ENCODE peak calls at places on chromosomes 16 and 17, in five cellular contexts. One of them, this sample, is unnamed.

GRCh38 chr17:41223821-41224220 is 2.6 kb upstream of the KRTAP9-2 start:
- DNase-seq in CD8-positive, alpha-beta T cell: no peak
- DNase-seq in coronary artery: no peak
- DNase-seq in kidney: no peak
- DNase-seq in dorsolateral prefrontal cortex: no peak
- DNase-seq in this sample: no peak

GRCh38 chr17:11645426-11645825 is 47.2 kb downstream of the DNAH9 start:
- DNase-seq in CD8-positive, alpha-beta T cell: no peak
- DNase-seq in coronary artery: no peak
- DNase-seq in kidney: no peak
- DNase-seq in dorsolateral prefrontal cortex: no peak
- DNase-seq in this sample: no peak

GRCh38 chr17:954431-955164 is 25.0 kb downstream of the NXN start:
- DNase-seq in CD8-positive, alpha-beta T cell: no peak
- DNase-seq in coronary artery: no peak
- DNase-seq in kidney: peak
- DNase-seq in dorsolateral prefrontal cortex: no peak
- DNase-seq in this sample: no peak

GRCh38 chr16:84104231-84104630 is 12.5 kb downstream of the MBTPS1 start:
- DNase-seq in CD8-positive, alpha-beta T cell: no peak
- DNase-seq in coronary artery: no peak
- DNase-seq in kidney: no peak
- DNase-seq in dorsolateral prefrontal cortex: no peak
- DNase-seq in this sample: no peak

GRCh38 chr17:35368086-35368824 is 5.2 kb downstream of the SLFN11 start:
- DNase-seq in CD8-positive, alpha-beta T cell: no peak
- DNase-seq in coronary artery: no peak
- DNase-seq in kidney: no peak
- DNase-seq in dorsolateral prefrontal cortex: no peak
- DNase-seq in this sample: no peak

GRCh38 chr17:2054262-2054739 is 602 bp upstream of the HIC1 start:
- DNase-seq in CD8-positive, alpha-beta T cell: peak
- DNase-seq in coronary artery: no peak
- DNase-seq in kidney: peak
- DNase-seq in dorsolateral prefrontal cortex: no peak
- DNase-seq in this sample: peak

GRCh38 chr17:40538019-40538935 is 27.0 kb downstream of the CCR7 start:
- DNase-seq in CD8-positive, alpha-beta T cell: no peak
- DNase-seq in coronary artery: no peak
- DNase-seq in kidney: peak
- DNase-seq in dorsolateral prefrontal cortex: no peak
- DNase-seq in this sample: no peak

GRCh38 chr17:50863221-50863843 is 2.8 kb downstream of the TOB1 start:
- DNase-seq in CD8-positive, alpha-beta T cell: peak
- DNase-seq in coronary artery: no peak
- DNase-seq in kidney: no peak
- DNase-seq in dorsolateral prefrontal cortex: peak
- DNase-seq in this sample: peak

GRCh38 chr17:28426081-28426519 is 20.1 kb upstream of the SLC46A1 start:
- DNase-seq in CD8-positive, alpha-beta T cell: no peak
- DNase-seq in coronary artery: peak
- DNase-seq in kidney: no peak
- DNase-seq in dorsolateral prefrontal cortex: no peak
- DNase-seq in this sample: peak

GRCh38 chr16:48596326-48596725 is 13.7 kb downstream of the N4BP1 start:
- DNase-seq in CD8-positive, alpha-beta T cell: peak
- DNase-seq in coronary artery: no peak
- DNase-seq in kidney: no peak
- DNase-seq in dorsolateral prefrontal cortex: no peak
- DNase-seq in this sample: no peak

GRCh38 chr16:31382485-31383161 is 10.5 kb upstream of the ITGAD start:
- DNase-seq in CD8-positive, alpha-beta T cell: peak
- DNase-seq in coronary artery: no peak
- DNase-seq in kidney: no peak
- DNase-seq in dorsolateral prefrontal cortex: no peak
- DNase-seq in this sample: peak

GRCh38 chr16:66008136-66008535 is 358.4 kb upstream of the CDH5 start:
- DNase-seq in CD8-positive, alpha-beta T cell: no peak
- DNase-seq in coronary artery: no peak
- DNase-seq in kidney: no peak
- DNase-seq in dorsolateral prefrontal cortex: no peak
- DNase-seq in this sample: no peak

GRCh38 chr16:1030381-1030901 is 42.1 kb upstream of the SSTR5 start:
- DNase-seq in CD8-positive, alpha-beta T cell: no peak
- DNase-seq in coronary artery: no peak
- DNase-seq in kidney: no peak
- DNase-seq in dorsolateral prefrontal cortex: no peak
- DNase-seq in this sample: no peak

GRCh38 chr17:48625502-48626201 is 506 bp downstream of the HOXB9 start:
- DNase-seq in CD8-positive, alpha-beta T cell: peak
- DNase-seq in coronary artery: no peak
- DNase-seq in kidney: peak
- DNase-seq in dorsolateral prefrontal cortex: no peak
- DNase-seq in this sample: peak

GRCh38 chr17:28547623-28548416 is 4.6 kb downstream of the UNC119 start:
- DNase-seq in CD8-positive, alpha-beta T cell: peak
- DNase-seq in coronary artery: no peak
- DNase-seq in kidney: peak
- DNase-seq in dorsolateral prefrontal cortex: peak
- DNase-seq in this sample: peak

GRCh38 chr17:45170280-45170975 is 8.8 kb downstream of the HEXIM2 start:
- DNase-seq in CD8-positive, alpha-beta T cell: no peak
- DNase-seq in coronary artery: no peak
- DNase-seq in kidney: peak
- DNase-seq in dorsolateral prefrontal cortex: no peak
- DNase-seq in this sample: no peak

GRCh38 chr17:78924481-78925151 is 571 bp downstream of the TIMP2 start:
- DNase-seq in CD8-positive, alpha-beta T cell: no peak
- DNase-seq in coronary artery: no peak
- DNase-seq in kidney: peak
- DNase-seq in dorsolateral prefrontal cortex: no peak
- DNase-seq in this sample: no peak

GRCh38 chr17:46851029-46851741 is at the start of gene WNT9B:
- DNase-seq in CD8-positive, alpha-beta T cell: peak
- DNase-seq in coronary artery: no peak
- DNase-seq in kidney: peak
- DNase-seq in dorsolateral prefrontal cortex: no peak
- DNase-seq in this sample: peak

GRCh38 chr16:57871457-57871856 is 69.2 kb upstream of the KIFC3 start:
- DNase-seq in CD8-positive, alpha-beta T cell: no peak
- DNase-seq in coronary artery: no peak
- DNase-seq in kidney: no peak
- DNase-seq in dorsolateral prefrontal cortex: no peak
- DNase-seq in this sample: no peak

GRCh38 chr16:57870753-57871454 is 68.6 kb upstream of the KIFC3 start:
- DNase-seq in CD8-positive, alpha-beta T cell: no peak
- DNase-seq in coronary artery: no peak
- DNase-seq in kidney: no peak
- DNase-seq in dorsolateral prefrontal cortex: no peak
- DNase-seq in this sample: no peak

GRCh38 chr16:57876210-57876609 is 73.9 kb upstream of the KIFC3 start:
- DNase-seq in CD8-positive, alpha-beta T cell: no peak
- DNase-seq in coronary artery: no peak
- DNase-seq in kidney: no peak
- DNase-seq in dorsolateral prefrontal cortex: no peak
- DNase-seq in this sample: no peak

GRCh38 chr16:57875347-57875746 is 73.1 kb upstream of the KIFC3 start:
- DNase-seq in CD8-positive, alpha-beta T cell: no peak
- DNase-seq in coronary artery: no peak
- DNase-seq in kidney: no peak
- DNase-seq in dorsolateral prefrontal cortex: no peak
- DNase-seq in this sample: no peak

GRCh38 chr16:57873218-57873617 is 70.9 kb upstream of the KIFC3 start:
- DNase-seq in CD8-positive, alpha-beta T cell: no peak
- DNase-seq in coronary artery: peak
- DNase-seq in kidney: no peak
- DNase-seq in dorsolateral prefrontal cortex: no peak
- DNase-seq in this sample: no peak
- H3K4me3 ChIP-seq in CD8-positive, alpha-beta T cell: no peak
- H3K4me3 ChIP-seq in coronary artery: no peak
- H3K4me3 ChIP-seq in kidney: no peak
- H3K4me3 ChIP-seq in dorsolateral prefrontal cortex: no peak
- H3K4me3 ChIP-seq in this sample: no peak

DNA sequence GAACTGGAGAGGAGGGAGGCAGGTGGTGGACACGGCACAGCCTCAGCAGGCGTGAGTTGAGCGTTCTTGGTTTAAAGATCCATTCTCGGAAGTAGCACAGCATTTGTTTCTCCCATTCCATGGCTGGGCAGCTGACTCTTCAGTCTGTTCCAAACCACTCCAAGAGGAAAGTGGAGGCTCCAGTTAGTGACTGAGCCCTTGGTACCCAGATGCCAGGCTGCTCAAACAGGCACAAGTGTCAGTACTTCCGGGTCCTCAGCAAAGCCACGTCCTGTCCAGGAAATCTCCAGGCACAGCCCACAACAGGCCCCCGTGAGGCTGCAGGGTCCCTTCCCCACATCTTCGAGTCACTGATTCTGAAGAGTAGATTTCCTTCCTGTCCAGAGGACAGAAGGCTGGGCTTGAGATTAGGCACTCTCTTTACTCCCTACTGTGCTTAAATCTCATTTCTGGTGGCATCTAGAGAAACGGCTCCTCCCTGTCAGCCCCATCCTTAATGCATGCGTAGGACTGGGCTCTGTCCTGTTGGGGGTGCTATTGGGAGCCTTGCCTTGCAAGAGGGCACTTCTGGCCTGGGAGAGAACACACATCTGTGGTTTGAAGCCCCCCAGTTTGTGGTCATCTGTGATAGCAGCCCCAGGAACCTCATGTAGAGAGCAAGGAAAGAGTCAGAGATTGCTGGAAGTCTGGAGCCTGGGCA is 39.7 kb upstream of the NAT9 start:
- DNase-seq in CD8-positive, alpha-beta T cell: no peak
- DNase-seq in coronary artery: no peak
- DNase-seq in kidney: no peak
- DNase-seq in dorsolateral prefrontal cortex: no peak
- DNase-seq in this sample: peak
- TF ChIP-seq CTCF in CD8-positive, alpha-beta T cell: no peak
- TF ChIP-seq CTCF in coronary artery: no peak
- TF ChIP-seq CTCF in kidney: no peak
- TF ChIP-seq CTCF in dorsolateral prefrontal cortex: no peak
- TF ChIP-seq CTCF in this sample: peak

GRCh38 chr17:30468465-30468864 is 8.7 kb upstream of the GOSR1 start:
- DNase-seq in CD8-positive, alpha-beta T cell: no peak
- DNase-seq in coronary artery: no peak
- DNase-seq in kidney: no peak
- DNase-seq in dorsolateral prefrontal cortex: no peak
- DNase-seq in this sample: no peak

GRCh38 chr17:30477083-30477757 is at the start of gene GOSR1:
- DNase-seq in CD8-positive, alpha-beta T cell: peak
- DNase-seq in coronary artery: peak
- DNase-seq in kidney: peak
- DNase-seq in dorsolateral prefrontal cortex: peak
- DNase-seq in this sample: peak

GRCh38 chr17:30475206-30475605 is 2.0 kb upstream of the GOSR1 start:
- DNase-seq in CD8-positive, alpha-beta T cell: no peak
- DNase-seq in coronary artery: no peak
- DNase-seq in kidney: no peak
- DNase-seq in dorsolateral prefrontal cortex: no peak
- DNase-seq in this sample: no peak

GRCh38 chr17:30476726-30477082 is 504 bp upstream of the GOSR1 start:
- DNase-seq in CD8-positive, alpha-beta T cell: peak
- DNase-seq in coronary artery: no peak
- DNase-seq in kidney: no peak
- DNase-seq in dorsolateral prefrontal cortex: no peak
- DNase-seq in this sample: no peak

DNA sequence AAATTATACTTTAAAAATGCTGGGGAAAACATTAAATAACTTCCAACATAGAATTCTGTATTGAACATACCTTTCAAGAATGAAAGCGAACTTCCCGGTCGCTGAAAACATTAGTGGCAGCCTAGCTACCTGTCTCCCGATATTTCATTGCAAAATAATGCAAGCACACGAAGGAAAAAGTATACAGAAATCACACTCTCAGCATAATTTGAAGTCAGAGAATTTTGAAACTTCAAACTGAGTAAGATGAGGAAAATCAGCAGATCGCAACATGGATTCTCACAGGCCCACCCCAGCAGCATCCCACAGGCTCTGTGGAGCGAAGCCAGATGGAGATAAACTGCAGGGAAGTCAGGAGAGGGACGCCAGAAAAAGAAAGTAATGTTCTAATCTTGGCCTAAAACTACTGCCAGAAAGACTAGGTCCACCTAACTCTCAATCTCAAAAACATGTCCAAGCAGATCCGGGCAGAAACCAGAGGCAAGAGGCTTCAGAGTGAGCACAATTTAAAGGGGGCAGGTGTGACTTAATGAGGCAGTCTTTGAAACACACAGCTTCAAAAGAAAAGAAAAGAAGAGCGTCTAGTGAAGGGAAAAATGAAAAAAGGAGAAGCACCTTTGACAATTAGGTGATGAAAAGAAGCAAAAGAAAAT is 4.8 kb upstream of the GOSR1 start:
- DNase-seq in CD8-positive, alpha-beta T cell: no peak
- DNase-seq in coronary artery: no peak
- DNase-seq in kidney: no peak
- DNase-seq in dorsolateral prefrontal cortex: no peak
- DNase-seq in this sample: no peak
- H3K27ac ChIP-seq in CD8-positive, alpha-beta T cell: no peak
- H3K27ac ChIP-seq in coronary artery: no peak
- H3K27ac ChIP-seq in kidney: no peak
- H3K27ac ChIP-seq in dorsolateral prefrontal cortex: no peak
- H3K27ac ChIP-seq in this sample: no peak

GRCh38 chr16:72236866-72237265 is 64.9 kb upstream of the PMFBP1 start:
- DNase-seq in CD8-positive, alpha-beta T cell: no peak
- DNase-seq in coronary artery: no peak
- DNase-seq in kidney: no peak
- DNase-seq in dorsolateral prefrontal cortex: no peak
- DNase-seq in this sample: no peak

DNA sequence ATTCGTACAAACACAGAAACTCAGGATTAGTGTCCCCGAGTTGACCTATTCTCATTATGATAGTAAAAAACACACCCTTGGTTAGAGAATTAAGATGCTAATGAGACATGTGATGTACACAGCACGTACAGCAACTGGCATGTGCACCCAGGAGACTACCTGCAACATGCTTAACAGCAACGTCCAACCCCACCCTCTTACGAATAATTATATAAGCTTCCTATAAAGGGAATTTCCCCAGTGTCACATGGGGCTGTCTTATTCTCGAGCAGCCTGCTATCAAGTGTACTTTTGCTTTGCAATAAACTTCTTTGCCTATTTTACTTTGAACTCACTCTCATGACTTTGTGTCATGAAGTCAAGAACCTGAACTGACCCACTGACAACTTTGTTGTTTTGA is 62.4 kb upstream of the PMFBP1 start:
- DNase-seq in CD8-positive, alpha-beta T cell: no peak
- DNase-seq in coronary artery: no peak
- DNase-seq in kidney: no peak
- DNase-seq in dorsolateral prefrontal cortex: no peak
- DNase-seq in this sample: no peak
- H3K4me3 ChIP-seq in CD8-positive, alpha-beta T cell: no peak
- H3K4me3 ChIP-seq in coronary artery: no peak
- H3K4me3 ChIP-seq in kidney: no peak
- H3K4me3 ChIP-seq in dorsolateral prefrontal cortex: no peak
- H3K4me3 ChIP-seq in this sample: no peak